ENCODE peak calls at places on chromosomes 1 and 21, in nine cellular contexts. A is endothelial cell of umbilical vein, S is breast epithelium, P is H54, I is tibial nerve, M is heart left ventricle, E is uterus, F is IMR-90, J is lower leg skin. Z is an unnamed sample.

GRCh38 chr1:228293393-228293792 is 85.5 kb downstream of the OBSCN start:
- DNase-seq in A (no peak), S (no peak), P (no peak), I (no peak), M (no peak), E (no peak), F (no peak), J (no peak), Z (no peak)

GRCh38 chr1:229024528-229025119 is 246.3 kb upstream of the RAB4A start:
- DNase-seq in A (peak), S (no peak), P (peak), I (peak), M (no peak), E (peak), F (peak), J (no peak), Z (no peak)

GRCh38 chr1:156106624-156107488 is 7.7 kb upstream of the LMNA start:
- DNase-seq in A (no peak), S (no peak), P (no peak), I (peak), M (peak), E (no peak), F (peak), J (no peak), Z (no peak)

GRCh38 chr1:180291004-180291403 is 60.9 kb downstream of the LHX4 start:
- DNase-seq in A (peak), S (no peak), P (no peak), I (no peak), M (no peak), E (no peak), F (peak), J (no peak), Z (no peak)

GRCh38 chr1:16013220-16013907 is 4.5 kb downstream of the HSPB7 start:
- DNase-seq in A (peak), S (peak), P (peak), I (no peak), M (peak), E (peak), F (peak), J (peak), Z (no peak)

GRCh38 chr1:208084764-208085163 is 159.4 kb downstream of the PLXNA2 start:
- DNase-seq in A (no peak), S (no peak), P (no peak), I (no peak), M (no peak), E (no peak), F (no peak), J (no peak), Z (no peak)

GRCh38 chr1:205172729-205173366 is 38.7 kb downstream of the DSTYK start:
- DNase-seq in A (peak), S (no peak), P (peak), I (no peak), M (no peak), E (no peak), F (peak), J (peak), Z (no peak)

GRCh38 chr1:24120965-24121364 is 9.0 kb upstream of the MYOM3 start:
- DNase-seq in A (no peak), S (no peak), P (no peak), I (no peak), M (no peak), E (no peak), F (no peak), J (no peak), Z (no peak)

DNA sequence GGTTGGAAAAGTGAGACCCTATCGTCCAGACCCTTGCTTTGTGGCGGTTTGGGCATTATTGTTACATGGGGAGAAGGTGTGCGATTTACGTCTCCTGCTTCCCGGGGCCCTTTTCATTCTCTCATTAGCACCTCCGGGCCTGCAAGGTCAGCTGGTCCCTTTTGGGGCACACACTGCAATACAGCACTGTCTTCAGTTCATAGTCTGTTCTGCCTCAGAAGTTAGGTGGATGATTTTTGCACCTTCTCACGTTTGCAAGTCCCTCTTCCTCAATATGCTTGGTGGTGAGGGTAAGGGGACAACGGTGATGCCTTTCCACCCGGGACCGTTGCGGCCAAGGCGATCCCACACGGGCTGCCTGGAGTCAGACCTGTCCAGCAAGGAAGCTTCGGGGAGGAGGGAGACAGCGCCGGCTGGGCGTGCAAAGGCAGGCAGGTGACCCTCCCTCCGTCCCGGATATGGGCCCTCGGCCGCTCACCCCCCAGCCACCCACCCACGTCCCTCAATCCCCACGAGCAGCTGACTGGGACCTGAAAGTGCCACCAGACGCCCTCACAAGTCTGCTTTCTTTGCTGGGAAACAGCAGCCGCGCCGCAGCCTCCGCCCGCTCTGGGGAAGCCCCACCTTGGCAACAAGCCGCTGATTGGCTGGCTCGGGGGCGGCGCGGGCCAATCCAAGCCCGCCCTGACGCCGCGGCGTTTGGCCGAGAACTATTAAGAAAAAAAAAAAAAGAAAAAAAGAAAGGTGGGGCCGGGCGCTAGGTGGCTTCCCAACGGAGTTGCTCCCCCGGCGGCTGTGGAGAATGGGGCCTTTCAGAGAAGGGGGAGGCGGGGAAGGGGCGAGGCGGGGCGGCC is 21.7 kb downstream of the BTG2 start:
- DNase-seq in A (peak), S (peak), P (peak), I (peak), M (peak), E (peak), F (peak), J (peak), Z (peak)
- TF ChIP-seq POLR2A in A (peak), S (peak), P (no peak), I (peak), M (peak), E (peak), F (no peak), J (no peak), Z (no peak)

DNA sequence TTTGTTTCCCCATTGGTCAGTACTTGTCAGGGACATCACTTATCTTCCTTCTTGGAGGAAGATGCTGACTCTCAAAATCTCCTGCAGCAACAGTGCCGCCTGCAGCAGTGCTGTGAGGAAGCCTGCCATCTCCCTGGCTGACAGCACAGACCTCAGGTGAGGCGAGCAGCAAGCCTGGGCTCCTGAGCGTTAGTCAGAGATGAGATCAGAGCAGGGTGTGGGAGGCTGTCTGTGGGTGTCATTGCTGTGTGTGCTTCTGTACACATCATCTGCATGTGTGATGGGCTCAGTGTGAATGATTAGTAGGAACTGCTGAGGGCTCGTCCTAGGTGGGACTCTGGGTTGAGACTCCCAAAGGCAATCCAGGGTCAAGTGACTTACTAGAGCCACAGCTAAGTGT is 6.1 kb downstream of the STRIP1 start:
- DNase-seq in A (no peak), S (no peak), P (no peak), I (no peak), M (no peak), E (no peak), F (no peak), J (peak), Z (no peak)
- TF ChIP-seq POLR2A in A (no peak), S (no peak), P (no peak), I (no peak), M (no peak), E (no peak), F (no peak), J (no peak), Z (no peak)

GRCh38 chr1:9873385-9873784 is 36.7 kb downstream of the CTNNBIP1 start:
- DNase-seq in A (no peak), S (no peak), P (no peak), I (no peak), M (no peak), E (no peak), F (no peak), J (no peak), Z (no peak)

GRCh38 chr1:9874959-9875635 is 35.0 kb downstream of the CTNNBIP1 start:
- DNase-seq in A (peak), S (peak), P (peak), I (peak), M (peak), E (peak), F (peak), J (peak), Z (peak)

GRCh38 chr1:9873992-9874391 is 36.1 kb downstream of the CTNNBIP1 start:
- DNase-seq in A (no peak), S (no peak), P (no peak), I (no peak), M (no peak), E (no peak), F (no peak), J (no peak), Z (no peak)

GRCh38 chr1:9874412-9874811 is 35.7 kb downstream of the CTNNBIP1 start:
- DNase-seq in A (peak), S (no peak), P (no peak), I (no peak), M (no peak), E (no peak), F (no peak), J (no peak), Z (no peak)

GRCh38 chr1:9875636-9876000 is 34.5 kb downstream of the CTNNBIP1 start:
- DNase-seq in A (no peak), S (no peak), P (no peak), I (no peak), M (no peak), E (no peak), F (no peak), J (no peak), Z (no peak)
- TF ChIP-seq POLR2A in A (no peak), S (no peak), P (no peak), I (no peak), M (no peak), E (no peak), F (no peak), J (no peak), Z (no peak)

GRCh38 chr1:2406451-2407041 is 5.8 kb downstream of the PEX10 start:
- DNase-seq in A (no peak), S (no peak), P (no peak), I (no peak), M (no peak), E (no peak), F (no peak), J (no peak), Z (no peak)
- TF ChIP-seq POLR2A in A (peak), S (no peak), P (no peak), I (no peak), M (no peak), E (no peak), F (no peak), J (no peak), Z (no peak)

GRCh38 chr21:33937931-33938339 is 22.3 kb upstream of the ATP5PO start:
- DNase-seq in A (no peak), S (no peak), P (no peak), I (no peak), M (no peak), E (no peak), F (no peak), J (no peak), Z (peak)
- TF ChIP-seq POLR2A in A (no peak), S (no peak), P (no peak), I (no peak), M (no peak), E (no peak), F (no peak), J (no peak), Z (no peak)

DNA sequence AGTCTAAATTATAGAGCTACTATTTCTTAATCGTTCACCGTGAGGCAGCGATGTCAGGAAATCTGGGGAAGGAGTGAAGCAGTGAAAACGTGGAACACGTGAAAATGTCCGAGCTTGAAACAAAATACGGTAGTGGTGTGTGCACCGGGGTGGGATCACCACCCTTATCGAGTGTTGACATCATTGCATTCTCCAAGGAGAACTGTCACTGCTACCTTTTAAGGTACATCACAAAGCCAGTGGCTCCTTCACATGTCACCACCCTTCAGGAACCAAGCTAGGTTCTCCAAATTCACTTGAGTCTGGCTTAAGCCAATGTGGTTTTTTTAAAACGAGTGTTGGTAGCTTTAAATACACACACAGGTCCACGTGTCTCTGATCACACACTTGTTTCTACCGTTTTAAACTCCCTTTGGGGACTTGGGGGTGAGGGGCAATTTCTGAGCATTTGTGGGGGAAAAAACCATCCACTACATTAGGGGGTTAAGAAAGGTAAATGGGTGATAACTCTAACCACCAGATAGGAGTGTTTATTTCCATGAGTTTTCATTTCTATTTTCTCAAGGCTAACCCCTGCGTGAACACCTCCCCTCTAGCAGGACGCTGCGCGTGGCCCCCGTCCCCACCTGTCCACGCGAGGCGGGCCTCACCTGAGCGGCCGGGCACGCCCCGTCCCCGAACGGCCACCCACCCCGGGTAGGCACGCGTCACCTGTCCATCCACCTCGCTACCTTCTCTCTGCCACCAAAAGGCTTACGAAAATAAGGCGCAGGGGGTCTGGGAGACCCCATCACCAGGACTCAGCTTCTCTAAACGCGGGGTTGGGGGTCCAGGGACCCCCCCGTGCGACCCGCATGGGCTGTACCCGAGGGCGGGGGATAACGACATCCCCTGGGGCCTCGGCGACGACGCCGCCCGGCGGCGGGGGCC is 978 bp downstream of the PRDM15 start:
- DNase-seq in A (peak), S (no peak), P (peak), I (peak), M (no peak), E (peak), F (peak), J (no peak), Z (no peak)
- TF ChIP-seq POLR2A in A (no peak), S (no peak), P (no peak), I (no peak), M (no peak), E (no peak), F (no peak), J (no peak), Z (no peak)

GRCh38 chr1:38872401-38873026 is 634 bp downstream of the MYCBP start:
- DNase-seq in A (no peak), S (no peak), P (peak), I (no peak), M (no peak), E (no peak), F (peak), J (no peak), Z (no peak)

GRCh38 chr1:38870996-38871395 is 2.2 kb downstream of the MYCBP start:
- DNase-seq in A (no peak), S (no peak), P (no peak), I (no peak), M (no peak), E (no peak), F (no peak), J (no peak), Z (no peak)

GRCh38 chr1:38875811-38876210 is 2.7 kb upstream of the MYCBP start:
- DNase-seq in A (no peak), S (no peak), P (no peak), I (no peak), M (no peak), E (no peak), F (no peak), J (no peak), Z (no peak)

GRCh38 chr1:38873027-38873969 is at the start of gene MYCBP:
- DNase-seq in A (peak), S (peak), P (peak), I (peak), M (peak), E (peak), F (peak), J (peak), Z (peak)
- TF ChIP-seq POLR2A in A (peak), S (no peak), P (peak), I (peak), M (peak), E (peak), F (no peak), J (no peak), Z (no peak)

GRCh38 chr1:1340791-1341548 is 8.2 kb downstream of the DVL1 start:
- DNase-seq in A (no peak), S (no peak), P (no peak), I (no peak), M (no peak), E (no peak), F (no peak), J (no peak), Z (no peak)
- TF ChIP-seq POLR2A in A (no peak), S (no peak), P (no peak), I (no peak), M (no peak), E (no peak), F (no peak), J (no peak), Z (no peak)

GRCh38 chr1:241847796-241848668 is at the start of gene EXO1:
- DNase-seq in A (peak), S (peak), P (peak), I (peak), M (peak), E (peak), F (peak), J (peak), Z (peak)
- TF ChIP-seq POLR2A in A (peak), S (no peak), P (peak), I (peak), M (peak), E (no peak), F (peak), J (no peak), Z (peak)

GRCh38 chr1:244970236-244970652 is 105.9 kb upstream of the HNRNPU start:
- DNase-seq in A (peak), S (no peak), P (peak), I (peak), M (no peak), E (no peak), F (peak), J (no peak), Z (no peak)
- TF ChIP-seq POLR2A in A (peak), S (no peak), P (peak), I (peak), M (peak), E (peak), F (no peak), J (no peak), Z (peak)

Z was measured in H1.